ENCODE peak calls at places on chromosomes 13 and 19, in nine cellular contexts. One of them, this sample, is unnamed.

GRCh38 chr13:23460309-23460708 is 26.8 kb upstream of the SACS start:
- DNase-seq in NCI-H1048: no peak
- DNase-seq in WERI-Rb-1: no peak
- DNase-seq in HFF-Myc: no peak
- DNase-seq in CD8-positive, alpha-beta T cell: no peak
- DNase-seq in Panc1: no peak
- DNase-seq in esophagus squamous epithelium: no peak
- DNase-seq in DMS53: no peak
- DNase-seq in progenitor cell of endocrine pancreas: no peak
- DNase-seq in this sample: no peak

GRCh38 chr13:102045713-102046112 is 356.1 kb downstream of the FGF14 start:
- DNase-seq in esophagus squamous epithelium: no peak
- DNase-seq in WERI-Rb-1: peak
- DNase-seq in NCI-H1048: no peak
- DNase-seq in HFF-Myc: no peak
- DNase-seq in CD8-positive, alpha-beta T cell: no peak
- DNase-seq in Panc1: no peak
- DNase-seq in progenitor cell of endocrine pancreas: no peak
- DNase-seq in DMS53: no peak
- DNase-seq in this sample: no peak

GRCh38 chr13:93794197-93794885 is 567.7 kb downstream of the GPC6 start:
- DNase-seq in HFF-Myc: no peak
- DNase-seq in DMS53: no peak
- DNase-seq in progenitor cell of endocrine pancreas: no peak
- DNase-seq in CD8-positive, alpha-beta T cell: no peak
- DNase-seq in WERI-Rb-1: no peak
- DNase-seq in esophagus squamous epithelium: no peak
- DNase-seq in Panc1: no peak
- DNase-seq in NCI-H1048: no peak
- DNase-seq in this sample: no peak

GRCh38 chr13:23434431-23434830 is 929 bp upstream of the SACS start:
- DNase-seq in Panc1: no peak
- DNase-seq in esophagus squamous epithelium: no peak
- DNase-seq in progenitor cell of endocrine pancreas: no peak
- DNase-seq in NCI-H1048: no peak
- DNase-seq in HFF-Myc: no peak
- DNase-seq in WERI-Rb-1: no peak
- DNase-seq in DMS53: no peak
- DNase-seq in CD8-positive, alpha-beta T cell: no peak
- DNase-seq in this sample: no peak

GRCh38 chr13:50788551-50788950 is 54.9 kb downstream of the DLEU7 start:
- DNase-seq in NCI-H1048: no peak
- DNase-seq in Panc1: no peak
- DNase-seq in progenitor cell of endocrine pancreas: no peak
- DNase-seq in esophagus squamous epithelium: no peak
- DNase-seq in CD8-positive, alpha-beta T cell: no peak
- DNase-seq in HFF-Myc: no peak
- DNase-seq in WERI-Rb-1: no peak
- DNase-seq in DMS53: no peak
- DNase-seq in this sample: peak

GRCh38 chr13:102369303-102369702 is 32.5 kb downstream of the FGF14 start:
- DNase-seq in progenitor cell of endocrine pancreas: no peak
- DNase-seq in NCI-H1048: no peak
- DNase-seq in HFF-Myc: no peak
- DNase-seq in esophagus squamous epithelium: no peak
- DNase-seq in CD8-positive, alpha-beta T cell: no peak
- DNase-seq in WERI-Rb-1: no peak
- DNase-seq in DMS53: peak
- DNase-seq in Panc1: no peak
- DNase-seq in this sample: no peak

GRCh38 chr13:109627649-109628048 is 158.7 kb downstream of the IRS2 start:
- DNase-seq in WERI-Rb-1: no peak
- DNase-seq in Panc1: no peak
- DNase-seq in NCI-H1048: no peak
- DNase-seq in CD8-positive, alpha-beta T cell: no peak
- DNase-seq in esophagus squamous epithelium: no peak
- DNase-seq in progenitor cell of endocrine pancreas: no peak
- DNase-seq in DMS53: no peak
- DNase-seq in HFF-Myc: no peak
- DNase-seq in this sample: no peak

GRCh38 chr13:21124853-21125252 is 51.5 kb downstream of the SKA3 start:
- DNase-seq in NCI-H1048: peak
- DNase-seq in DMS53: peak
- DNase-seq in WERI-Rb-1: peak
- DNase-seq in Panc1: no peak
- DNase-seq in esophagus squamous epithelium: no peak
- DNase-seq in CD8-positive, alpha-beta T cell: no peak
- DNase-seq in progenitor cell of endocrine pancreas: no peak
- DNase-seq in HFF-Myc: no peak
- DNase-seq in this sample: no peak

GRCh38 chr19:823565-824121 is 1.9 kb upstream of the PLPPR3 start:
- DNase-seq in NCI-H1048: no peak
- DNase-seq in HFF-Myc: no peak
- DNase-seq in Panc1: no peak
- DNase-seq in DMS53: peak
- DNase-seq in progenitor cell of endocrine pancreas: no peak
- DNase-seq in CD8-positive, alpha-beta T cell: no peak
- DNase-seq in WERI-Rb-1: peak
- DNase-seq in esophagus squamous epithelium: no peak
- DNase-seq in this sample: no peak

GRCh38 chr13:23469901-23470525 is 36.5 kb upstream of the SACS start:
- DNase-seq in HFF-Myc: peak
- DNase-seq in NCI-H1048: no peak
- DNase-seq in CD8-positive, alpha-beta T cell: no peak
- DNase-seq in progenitor cell of endocrine pancreas: no peak
- DNase-seq in DMS53: no peak
- DNase-seq in Panc1: no peak
- DNase-seq in esophagus squamous epithelium: no peak
- DNase-seq in WERI-Rb-1: no peak
- DNase-seq in this sample: no peak

GRCh38 chr19:31114585-31114984 is 234.7 kb downstream of the TSHZ3 start:
- DNase-seq in esophagus squamous epithelium: no peak
- DNase-seq in DMS53: no peak
- DNase-seq in progenitor cell of endocrine pancreas: no peak
- DNase-seq in NCI-H1048: no peak
- DNase-seq in WERI-Rb-1: no peak
- DNase-seq in Panc1: no peak
- DNase-seq in HFF-Myc: no peak
- DNase-seq in CD8-positive, alpha-beta T cell: no peak
- DNase-seq in this sample: no peak

GRCh38 chr13:80131204-80131603 is 209.7 kb downstream of the SPRY2 start:
- DNase-seq in Panc1: no peak
- DNase-seq in WERI-Rb-1: peak
- DNase-seq in DMS53: no peak
- DNase-seq in CD8-positive, alpha-beta T cell: no peak
- DNase-seq in HFF-Myc: no peak
- DNase-seq in NCI-H1048: no peak
- DNase-seq in progenitor cell of endocrine pancreas: peak
- DNase-seq in esophagus squamous epithelium: no peak
- DNase-seq in this sample: peak

GRCh38 chr13:95457294-95457693 is 95.2 kb upstream of the CLDN10 start:
- DNase-seq in CD8-positive, alpha-beta T cell: no peak
- DNase-seq in NCI-H1048: no peak
- DNase-seq in esophagus squamous epithelium: no peak
- DNase-seq in Panc1: no peak
- DNase-seq in HFF-Myc: no peak
- DNase-seq in progenitor cell of endocrine pancreas: no peak
- DNase-seq in WERI-Rb-1: no peak
- DNase-seq in DMS53: no peak
- DNase-seq in this sample: peak

GRCh38 chr19:16370671-16371391 is 46.2 kb downstream of the KLF2 start:
- DNase-seq in HFF-Myc: no peak
- DNase-seq in WERI-Rb-1: no peak
- DNase-seq in DMS53: no peak
- DNase-seq in NCI-H1048: no peak
- DNase-seq in CD8-positive, alpha-beta T cell: peak
- DNase-seq in esophagus squamous epithelium: no peak
- DNase-seq in progenitor cell of endocrine pancreas: no peak
- DNase-seq in Panc1: no peak
- DNase-seq in this sample: no peak

GRCh38 chr13:42878721-42879120 is 97.3 kb downstream of the FAM216B start:
- DNase-seq in Panc1: no peak
- DNase-seq in WERI-Rb-1: no peak
- DNase-seq in esophagus squamous epithelium: no peak
- DNase-seq in DMS53: no peak
- DNase-seq in HFF-Myc: no peak
- DNase-seq in progenitor cell of endocrine pancreas: no peak
- DNase-seq in CD8-positive, alpha-beta T cell: no peak
- DNase-seq in NCI-H1048: no peak
- DNase-seq in this sample: no peak

GRCh38 chr13:25192936-25193335 is 20.8 kb upstream of the AMER2 start:
- DNase-seq in WERI-Rb-1: peak
- DNase-seq in NCI-H1048: no peak
- DNase-seq in progenitor cell of endocrine pancreas: no peak
- DNase-seq in esophagus squamous epithelium: no peak
- DNase-seq in DMS53: no peak
- DNase-seq in HFF-Myc: no peak
- DNase-seq in Panc1: no peak
- DNase-seq in CD8-positive, alpha-beta T cell: no peak
- DNase-seq in this sample: no peak

GRCh38 chr19:14381689-14382474 is 638 bp downstream of the ADGRE5 start:
- DNase-seq in HFF-Myc: no peak
- DNase-seq in DMS53: peak
- DNase-seq in esophagus squamous epithelium: no peak
- DNase-seq in CD8-positive, alpha-beta T cell: peak
- DNase-seq in NCI-H1048: no peak
- DNase-seq in Panc1: no peak
- DNase-seq in WERI-Rb-1: no peak
- DNase-seq in progenitor cell of endocrine pancreas: no peak
- DNase-seq in this sample: peak

GRCh38 chr13:30985637-30986205 is 53.3 kb downstream of the TEX26 start:
- DNase-seq in HFF-Myc: peak
- DNase-seq in Panc1: no peak
- DNase-seq in CD8-positive, alpha-beta T cell: no peak
- DNase-seq in esophagus squamous epithelium: no peak
- DNase-seq in NCI-H1048: no peak
- DNase-seq in DMS53: no peak
- DNase-seq in progenitor cell of endocrine pancreas: no peak
- DNase-seq in WERI-Rb-1: no peak
- DNase-seq in this sample: peak

GRCh38 chr13:114081761-114082681 is 50.4 kb downstream of the RASA3 start:
- DNase-seq in DMS53: no peak
- DNase-seq in Panc1: no peak
- DNase-seq in esophagus squamous epithelium: no peak
- DNase-seq in progenitor cell of endocrine pancreas: no peak
- DNase-seq in NCI-H1048: no peak
- DNase-seq in HFF-Myc: no peak
- DNase-seq in CD8-positive, alpha-beta T cell: no peak
- DNase-seq in WERI-Rb-1: no peak
- DNase-seq in this sample: no peak

GRCh38 chr19:23415561-23416191 is 20.4 kb upstream of the ZNF91 start:
- DNase-seq in HFF-Myc: no peak
- DNase-seq in Panc1: no peak
- DNase-seq in NCI-H1048: no peak
- DNase-seq in esophagus squamous epithelium: no peak
- DNase-seq in DMS53: peak
- DNase-seq in progenitor cell of endocrine pancreas: peak
- DNase-seq in CD8-positive, alpha-beta T cell: no peak
- DNase-seq in WERI-Rb-1: peak
- DNase-seq in this sample: peak

GRCh38 chr13:99341969-99342722 is 34.9 kb upstream of the GPR183 start:
- DNase-seq in NCI-H1048: no peak
- DNase-seq in DMS53: no peak
- DNase-seq in CD8-positive, alpha-beta T cell: no peak
- DNase-seq in Panc1: no peak
- DNase-seq in progenitor cell of endocrine pancreas: no peak
- DNase-seq in HFF-Myc: no peak
- DNase-seq in esophagus squamous epithelium: no peak
- DNase-seq in WERI-Rb-1: no peak
- DNase-seq in this sample: no peak

This sample was measured in mammary epithelial cell.